ENCODE peak calls at places on chromosomes 7 and 10, in five cellular contexts. C is IMR-90, V is right lobe of liver, N is AG10803, R is fibroblast of the aortic adventitia. W is an unnamed sample.

GRCh38 chr10:59558066-59558465 is 151.6 kb downstream of the SLC16A9 start:
- DNase-seq in C (no peak), N (no peak), R (no peak), V (no peak), W (no peak)

GRCh38 chr10:132642732-132643008 is 105.1 kb downstream of the INPP5A start:
- DNase-seq in C (no peak), N (no peak), V (peak), R (no peak), W (no peak)

GRCh38 chr10:109971640-109972039 is 36.1 kb upstream of the ADD3 start:
- DNase-seq in V (no peak), C (no peak), N (no peak), R (no peak), W (no peak)

GRCh38 chr7:130831817-130832481 is 97.9 kb upstream of the KLF14 start:
- DNase-seq in R (peak), V (no peak), C (peak), N (peak), W (no peak)

GRCh38 chr10:96814264-96814663 is 17.8 kb upstream of the LCOR start:
- DNase-seq in N (peak), C (peak), V (no peak), R (peak), W (no peak)

GRCh38 chr10:69860290-69860689 is 58.6 kb downstream of the COL13A1 start:
- DNase-seq in C (no peak), N (no peak), R (no peak), V (no peak), W (no peak)

GRCh38 chr7:130149575-130150139 is 55.5 kb downstream of the TMEM209 start:
- DNase-seq in V (no peak), N (no peak), R (no peak), C (no peak), W (no peak)

GRCh38 chr10:98509745-98510144 is 63.0 kb upstream of the HPS1 start:
- DNase-seq in C (no peak), R (no peak), N (no peak), V (no peak), W (no peak)

GRCh38 chr7:33816106-33816505 is 89.2 kb upstream of the BMPER start:
- DNase-seq in C (no peak), R (no peak), V (no peak), N (no peak), W (no peak)

GRCh38 chr10:71829171-71829570 is 21.9 kb downstream of the PSAP start:
- DNase-seq in C (no peak), N (peak), R (peak), V (no peak), W (no peak)

GRCh38 chr7:158021836-158022235 is 565.8 kb downstream of the PTPRN2 start:
- DNase-seq in N (no peak), C (no peak), R (no peak), V (peak), W (no peak)

GRCh38 chr7:68977709-68978108 is 620.6 kb upstream of the AUTS2 start:
- DNase-seq in N (no peak), R (peak), C (no peak), V (no peak), W (no peak)

GRCh38 chr10:16049050-16049449 is 188.7 kb upstream of the MINDY3 start:
- DNase-seq in C (no peak), R (no peak), V (no peak), N (no peak), W (no peak)

GRCh38 chr10:90289037-90289436 is 568.8 kb downstream of the HTR7 start:
- DNase-seq in V (no peak), R (peak), C (peak), N (no peak), W (no peak)

GRCh38 chr7:90759752-90760151 is 163.6 kb downstream of the CDK14 start:
- DNase-seq in N (no peak), C (no peak), R (no peak), V (no peak), W (no peak)

GRCh38 chr7:90752051-90752450 is 155.9 kb downstream of the CDK14 start:
- DNase-seq in C (peak), R (no peak), V (no peak), N (no peak), W (no peak)

GRCh38 chr7:90755041-90755440 is 158.9 kb downstream of the CDK14 start:
- DNase-seq in R (no peak), C (no peak), V (no peak), N (no peak), W (no peak)

GRCh38 chr7:90758933-90759562 is 162.9 kb downstream of the CDK14 start:
- DNase-seq in R (no peak), N (no peak), V (no peak), C (no peak), W (no peak)

GRCh38 chr7:90756366-90756765 is 160.2 kb downstream of the CDK14 start:
- DNase-seq in R (no peak), N (no peak), V (no peak), C (no peak), W (no peak)
- TF ChIP-seq CTCF in R (no peak), N (no peak), V (no peak), C (no peak), W (no peak)

DNA sequence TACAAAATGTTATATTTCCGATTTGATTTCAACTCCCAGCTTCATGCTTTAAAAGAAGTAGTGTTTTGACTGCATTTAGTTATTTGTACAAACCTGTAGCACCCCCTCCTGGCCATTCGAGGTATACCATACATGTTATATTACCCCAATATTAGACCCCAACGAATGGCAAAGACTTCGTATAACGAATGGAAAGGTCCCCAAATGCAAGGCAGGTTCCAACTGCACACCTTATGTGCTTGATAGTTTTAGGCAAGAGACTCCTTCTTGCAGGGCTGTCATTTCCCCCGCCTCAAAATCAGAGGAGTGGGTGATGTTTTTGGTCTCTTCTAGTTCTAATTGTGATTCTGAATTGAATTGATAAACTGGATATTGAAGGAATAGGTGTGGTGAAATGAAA is 101.1 kb upstream of the TARP start:
- DNase-seq in R (peak), V (no peak), N (peak), C (peak), W (no peak)
- TF ChIP-seq CTCF in R (peak), V (peak), N (peak), C (peak), W (peak)

DNA sequence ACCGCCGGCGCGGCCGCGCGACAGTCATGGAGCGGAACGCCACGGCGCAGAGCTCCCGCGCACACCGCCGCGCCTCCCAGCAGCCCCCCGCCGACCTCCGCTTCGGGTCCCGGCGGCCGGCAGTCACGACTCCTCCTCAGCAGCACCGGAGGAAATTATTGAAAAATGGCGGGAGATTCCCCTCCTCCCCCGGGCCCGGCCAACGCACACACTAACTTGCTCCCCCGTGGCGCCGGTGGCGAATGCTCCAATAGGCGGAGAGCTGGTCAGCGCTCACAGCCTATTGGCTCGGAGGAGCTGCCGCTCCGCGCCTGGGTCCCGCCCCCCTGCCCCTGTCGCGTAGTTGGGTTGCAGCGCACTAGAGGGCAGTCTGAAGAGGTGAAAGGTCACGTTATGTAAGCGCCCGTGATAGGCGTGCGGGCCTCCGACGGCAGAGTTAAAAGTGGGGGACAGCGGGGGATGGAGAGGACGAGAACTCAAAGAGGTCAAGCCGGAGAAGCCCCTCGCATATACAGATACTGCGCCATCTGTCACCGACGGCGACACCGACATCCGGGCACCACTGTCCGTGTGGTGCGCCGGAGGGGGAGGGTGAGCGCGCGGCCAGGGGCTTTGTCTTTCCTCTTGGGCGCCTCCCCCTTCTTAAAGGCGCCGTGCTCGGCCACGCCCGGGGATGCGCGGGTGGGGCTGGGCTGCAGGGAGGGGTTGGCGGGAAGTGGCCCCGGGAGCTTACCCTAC is at the start of gene BAZ1B:
- DNase-seq in N (peak), V (peak), C (peak), R (peak), W (peak)
- TF ChIP-seq CTCF in N (peak), V (peak), C (no peak), R (peak), W (peak)

GRCh38 chr10:29389935-29390334 is 101.1 kb downstream of the LYZL1 start:
- DNase-seq in N (no peak), V (no peak), R (peak), C (peak), W (no peak)

GRCh38 chr10:29387269-29387668 is 98.4 kb downstream of the LYZL1 start:
- DNase-seq in C (no peak), R (no peak), V (no peak), N (no peak), W (no peak)

GRCh38 chr10:29381230-29381563 is 92.3 kb downstream of the LYZL1 start:
- DNase-seq in R (no peak), V (no peak), C (no peak), N (no peak), W (no peak)

GRCh38 chr10:29389493-29389892 is 100.6 kb downstream of the LYZL1 start:
- DNase-seq in N (no peak), R (no peak), C (no peak), V (no peak), W (no peak)

DNA sequence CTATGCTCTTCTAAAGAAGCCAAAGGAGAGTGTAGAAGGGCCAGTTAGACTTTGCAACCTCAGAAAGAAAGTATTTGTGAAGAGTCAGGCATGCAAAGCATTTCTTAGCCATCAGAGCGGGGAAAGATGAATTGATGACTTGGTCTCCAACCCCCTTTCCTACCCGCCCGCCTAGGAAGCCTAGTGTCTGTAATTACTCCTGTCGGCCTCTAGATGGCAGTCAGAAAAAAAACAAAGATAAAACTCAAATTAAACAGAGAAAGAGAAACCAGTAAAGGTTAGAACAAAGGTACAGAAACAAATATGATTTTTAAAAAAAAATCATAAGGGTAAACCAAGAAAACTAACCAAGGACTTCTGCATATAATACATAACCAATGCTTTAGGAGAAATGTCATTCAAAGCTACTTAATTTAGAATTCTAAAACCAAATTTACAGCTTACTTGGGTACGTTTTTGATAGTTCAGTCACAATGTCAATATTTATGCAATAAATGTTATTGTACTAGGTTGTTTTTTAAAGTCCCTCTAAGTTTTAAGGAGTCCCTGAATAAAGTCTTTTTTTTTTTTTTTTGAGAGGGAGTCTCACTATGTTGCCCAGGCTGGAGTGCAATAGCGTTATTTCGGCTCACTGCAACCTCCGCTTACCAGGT is 97.6 kb downstream of the LYZL1 start:
- DNase-seq in C (peak), V (no peak), N (peak), R (peak), W (no peak)
- TF ChIP-seq CTCF in C (peak), V (peak), N (peak), R (peak), W (peak)

GRCh38 chr10:112026438-112026837 is 157.1 kb downstream of the GPAM start:
- DNase-seq in N (no peak), C (no peak), R (no peak), V (no peak), W (no peak)
- TF ChIP-seq CTCF in N (peak), C (no peak), R (peak), V (peak), W (no peak)

GRCh38 chr7:4226166-4226857 is 455.8 kb upstream of the FOXK1 start:
- DNase-seq in C (no peak), V (peak), R (no peak), N (no peak), W (peak)
- TF ChIP-seq CTCF in C (no peak), V (no peak), R (no peak), N (no peak), W (no peak)

GRCh38 chr7:144011458-144012230 is 11.5 kb downstream of the OR6B1 start:
- DNase-seq in N (peak), C (peak), V (no peak), R (peak), W (no peak)
- TF ChIP-seq CTCF in N (peak), C (peak), V (no peak), R (peak), W (peak)

GRCh38 chr10:100866575-100867098 is 46.1 kb upstream of the SLF2 start:
- DNase-seq in N (no peak), C (no peak), R (no peak), V (no peak), W (no peak)
- TF ChIP-seq CTCF in N (no peak), C (no peak), R (no peak), V (no peak), W (no peak)

GRCh38 chr7:6027806-6028365 is 3.3 kb upstream of the ANKRD61 start:
- DNase-seq in R (no peak), N (no peak), C (no peak), V (no peak), W (no peak)

GRCh38 chr7:6028563-6028962 is 2.6 kb upstream of the ANKRD61 start:
- DNase-seq in N (no peak), R (no peak), C (no peak), V (no peak), W (no peak)

GRCh38 chr7:6023974-6024435 is 7.2 kb upstream of the ANKRD61 start:
- DNase-seq in N (no peak), C (no peak), R (no peak), V (no peak), W (no peak)

GRCh38 chr7:6026917-6027316 is 4.3 kb upstream of the ANKRD61 start:
- DNase-seq in N (no peak), V (no peak), R (no peak), C (no peak), W (no peak)

GRCh38 chr7:6026011-6026819 is 5.0 kb upstream of the ANKRD61 start:
- DNase-seq in V (peak), N (peak), C (peak), R (no peak), W (no peak)
- TF ChIP-seq CTCF in V (peak), N (peak), C (peak), R (peak), W (peak)

DNA sequence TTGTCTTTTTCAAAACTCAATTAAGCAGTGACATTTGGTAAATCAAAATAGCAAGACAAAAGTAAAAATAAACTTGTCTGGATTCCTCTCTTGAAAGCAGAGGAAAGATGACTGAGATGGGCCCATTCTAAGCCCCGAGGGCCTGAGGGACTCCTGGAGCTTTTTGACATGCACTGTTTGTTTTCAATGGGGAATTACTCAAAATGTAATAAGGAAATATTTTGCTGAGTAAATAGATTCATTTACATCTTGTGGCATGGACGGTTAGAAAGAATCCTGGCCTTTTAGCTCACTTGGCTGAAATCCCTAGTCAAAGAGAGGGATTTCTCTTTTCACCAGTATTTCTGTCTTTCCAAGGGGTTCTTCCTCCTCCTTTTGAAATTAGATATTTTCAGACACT is 108.0 kb downstream of the MKX start:
- DNase-seq in V (no peak), C (peak), R (no peak), N (no peak), W (no peak)
- TF ChIP-seq CTCF in V (no peak), C (no peak), R (no peak), N (no peak), W (no peak)

W was measured in chondrocyte.